ENCODE peak calls at places on chromosomes 12 and 14, in four cellular contexts. X is hepatocyte; U is natural killer cell; F is CD8-positive, alpha-beta T cell. K is an unnamed sample.
A peak's percentile ranks its signal among the peaks of the same experiment; 100 is the strongest.

GRCh38 chr12:80269953-80270552 is 170.7 kb downstream of the OTOGL start:
- DNase-seq in X (peak; percentile 63), U (no peak), F (no peak), K (peak; percentile 69)

GRCh38 chr14:51604078-51604477 is 47.6 kb upstream of the FRMD6 start:
- DNase-seq in F (no peak), X (peak; percentile 39), U (no peak), K (peak; percentile 67)

GRCh38 chr14:53948181-53948884 is 8.3 kb downstream of the BMP4 start:
- DNase-seq in F (no peak), U (no peak), X (no peak), K (no peak)

GRCh38 chr14:82403972-82404371 is 870.3 kb upstream of the SEL1L start:
- DNase-seq in U (no peak), F (no peak), X (no peak), K (no peak)

GRCh38 chr12:52946797-52947547 is 1.9 kb upstream of the KRT18 start:
- DNase-seq in U (no peak), F (no peak), X (no peak), K (no peak)

GRCh38 chr12:46456356-46457334 is 84.1 kb upstream of the SLC38A2 start:
- DNase-seq in U (no peak), F (no peak), X (no peak), K (no peak)

GRCh38 chr12:132256646-132257045 is 72.7 kb downstream of the GALNT9 start:
- DNase-seq in F (no peak), U (no peak), X (no peak), K (no peak)

GRCh38 chr14:68977741-68978549 is 1.2 kb downstream of the ACTN1 start:
- DNase-seq in F (peak; percentile 44), X (peak; percentile 75), U (peak; percentile 44), K (peak; percentile 91)

GRCh38 chr12:69698769-69699540 is at the start of gene BEST3:
- DNase-seq in U (no peak), F (no peak), X (no peak), K (no peak)

GRCh38 chr12:108587826-108588225 is 10.1 kb downstream of the TMEM119 start:
- DNase-seq in X (no peak), F (no peak), U (no peak), K (no peak)

GRCh38 chr12:102302553-102302952 is 104.9 kb upstream of the PMCH start:
- DNase-seq in U (no peak), F (no peak), X (no peak), K (no peak)

GRCh38 chr12:119179335-119180021 is 747 bp downstream of the HSPB8 start:
- DNase-seq in U (no peak), F (no peak), X (peak; percentile 83), K (peak; percentile 12)

GRCh38 chr14:92584856-92585255 is 71.3 kb downstream of the RIN3 start:
- DNase-seq in U (no peak), X (no peak), F (no peak), K (no peak)

DNA sequence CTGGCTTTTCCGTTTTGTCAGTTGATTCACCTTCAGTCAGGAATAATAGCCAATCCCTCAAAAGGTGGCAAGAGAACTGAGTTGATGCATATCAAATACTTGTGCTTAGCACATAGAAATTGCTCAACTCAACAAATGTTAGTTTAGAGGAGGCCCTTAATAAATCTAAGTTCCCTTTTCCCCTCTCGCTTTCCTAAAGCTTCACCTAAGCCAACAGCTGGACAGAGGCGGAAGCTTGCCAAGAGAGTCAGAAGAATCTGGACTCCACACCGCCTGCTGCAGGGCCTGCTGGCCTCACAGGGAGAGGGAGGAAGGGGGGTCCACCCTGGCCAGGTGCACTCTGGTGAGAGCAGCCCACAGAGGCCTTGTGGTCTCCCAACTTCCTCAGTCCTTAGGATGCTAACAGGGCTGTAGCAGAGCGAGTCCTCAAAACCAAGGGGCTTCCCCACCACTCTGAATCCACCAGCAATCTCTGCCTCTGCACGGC is 213.1 kb downstream of the CHST11 start:
- DNase-seq in X (peak; percentile 54), F (no peak), U (peak; percentile 27), K (peak; percentile 37)
- TF ChIP-seq CTCF in X (no peak), F (no peak), U (no peak), K (no peak)

GRCh38 chr12:98743362-98743953 is 98.4 kb downstream of the APAF1 start:
- DNase-seq in U (no peak), F (no peak), X (no peak), K (peak; percentile 39)
- TF ChIP-seq CTCF in U (peak; percentile 44), F (peak; percentile 11), X (peak; percentile 33), K (no peak)

DNA sequence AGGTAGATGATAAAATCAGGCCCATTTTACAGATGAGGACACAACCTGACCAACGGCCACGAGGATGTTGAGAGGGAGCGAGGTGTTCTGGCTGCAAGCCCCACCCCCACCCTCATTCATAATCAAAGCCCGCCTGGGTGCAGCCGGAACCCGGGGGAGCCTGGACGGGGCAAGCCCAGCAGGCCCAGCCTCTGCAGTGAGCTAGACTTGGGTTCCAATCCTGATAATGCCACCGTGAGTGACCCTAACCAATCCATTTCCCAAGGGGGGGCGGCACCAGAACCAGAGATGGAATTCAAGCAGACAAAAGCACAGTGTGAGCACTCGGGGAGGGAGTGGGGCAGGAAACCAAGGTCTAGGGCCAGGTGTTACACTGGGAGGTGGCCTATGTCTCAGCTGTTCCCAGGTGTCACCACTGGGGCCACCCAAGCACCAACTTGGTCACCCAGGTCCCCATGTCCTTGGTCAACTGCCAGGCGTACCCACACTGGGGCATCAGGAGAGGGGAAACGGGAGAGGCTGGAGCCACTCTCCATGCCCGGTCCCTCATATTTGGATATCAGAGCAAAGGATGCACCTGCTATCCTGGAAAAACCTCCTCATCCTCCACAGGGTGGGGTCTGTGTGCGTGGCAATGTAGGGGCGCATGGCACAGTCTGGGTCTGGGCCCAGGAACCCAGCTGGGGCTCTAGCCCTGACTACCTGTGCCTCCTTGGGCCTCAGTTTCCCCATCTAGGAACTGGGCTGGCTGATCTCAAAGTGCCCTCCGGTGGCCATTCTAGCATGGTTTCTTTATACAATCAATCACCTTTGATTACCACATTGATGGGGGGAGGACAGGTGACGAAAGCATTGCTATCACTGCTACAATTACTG is 58.4 kb downstream of the FAM222A start:
- DNase-seq in U (peak; percentile 13), F (no peak), X (peak; percentile 5), K (no peak)
- TF ChIP-seq CTCF in U (no peak), F (no peak), X (no peak), K (no peak)

GRCh38 chr14:65412189-65412846 is at the start of gene FUT8:
- DNase-seq in U (peak; percentile 82), F (peak; percentile 96), X (peak; percentile 97), K (peak; percentile 95)
- TF ChIP-seq CTCF in U (peak; percentile 24), F (peak; percentile 43), X (peak; percentile 67), K (peak; percentile 59)

DNA sequence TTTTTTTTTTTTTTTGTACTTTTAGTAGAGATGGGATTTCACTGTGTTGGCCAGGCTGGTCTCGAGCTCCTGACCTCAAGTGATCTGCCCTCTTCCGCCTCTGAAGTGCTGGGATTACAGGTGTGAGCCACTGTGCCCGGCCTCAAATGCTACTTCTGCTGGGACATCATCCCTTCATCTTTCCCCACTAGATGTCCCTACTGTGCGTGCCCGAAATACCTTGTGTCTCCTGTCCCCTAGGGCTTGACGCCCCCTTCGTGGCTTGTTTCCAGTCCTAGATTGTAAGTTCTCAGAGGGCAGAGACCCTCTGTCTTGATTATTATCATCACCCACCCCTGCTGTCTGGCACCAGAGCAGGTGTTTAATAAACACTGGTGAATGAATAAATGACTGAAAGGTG is 14.9 kb downstream of the CCDC63 start:
- DNase-seq in F (no peak), U (no peak), X (no peak), K (no peak)
- TF ChIP-seq CTCF in F (no peak), U (no peak), X (no peak), K (no peak)

GRCh38 chr12:82625523-82625922 is 61.2 kb upstream of the TMTC2 start:
- DNase-seq in F (no peak), U (no peak), X (no peak), K (no peak)

GRCh38 chr12:82627799-82628198 is 58.9 kb upstream of the TMTC2 start:
- DNase-seq in X (peak; percentile 33), U (no peak), F (no peak), K (peak; percentile 52)
- TF ChIP-seq CTCF in X (peak; percentile 54), U (no peak), F (no peak), K (peak; percentile 46)

GRCh38 chr14:99001241-99001640 is 270.8 kb downstream of the BCL11B start:
- DNase-seq in F (no peak), U (no peak), X (no peak), K (no peak)

GRCh38 chr14:99006271-99006670 is 265.7 kb downstream of the BCL11B start:
- DNase-seq in F (no peak), X (no peak), U (no peak), K (no peak)

GRCh38 chr14:98999901-99000300 is 272.1 kb downstream of the BCL11B start:
- DNase-seq in F (no peak), U (no peak), X (no peak), K (no peak)

GRCh38 chr14:99004112-99004511 is 267.9 kb downstream of the BCL11B start:
- DNase-seq in F (no peak), X (no peak), U (no peak), K (no peak)

DNA sequence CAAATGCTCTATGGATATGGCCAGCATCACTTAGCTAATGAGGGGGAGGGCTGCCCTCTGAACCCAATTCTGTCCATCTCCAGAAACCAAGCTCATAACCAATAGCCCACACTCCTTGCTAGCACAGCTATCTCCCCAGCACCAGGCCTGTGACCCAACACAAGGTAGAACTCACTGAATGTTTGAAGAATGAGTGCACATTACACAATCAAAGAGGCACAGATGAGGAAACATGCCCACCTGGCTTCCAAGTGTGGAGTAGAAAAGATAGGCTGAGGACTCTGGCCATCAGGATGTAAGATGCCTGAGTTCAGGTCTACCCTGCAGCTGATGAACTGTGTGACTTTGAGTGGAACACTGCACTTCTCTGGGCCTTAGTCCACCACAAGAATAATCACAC is 268.4 kb downstream of the BCL11B start:
- DNase-seq in X (no peak), U (no peak), F (no peak), K (no peak)
- TF ChIP-seq CTCF in X (no peak), U (no peak), F (no peak), K (no peak)

GRCh38 chr14:30354439-30354838 is 204.5 kb upstream of the G2E3 start:
- DNase-seq in F (no peak), U (no peak), X (no peak), K (no peak)

GRCh38 chr14:30355431-30355913 is 203.5 kb upstream of the G2E3 start:
- DNase-seq in F (no peak), X (no peak), U (no peak), K (no peak)

GRCh38 chr14:30362369-30363218 is 196.4 kb upstream of the G2E3 start:
- DNase-seq in F (no peak), U (no peak), X (no peak), K (no peak)

DNA sequence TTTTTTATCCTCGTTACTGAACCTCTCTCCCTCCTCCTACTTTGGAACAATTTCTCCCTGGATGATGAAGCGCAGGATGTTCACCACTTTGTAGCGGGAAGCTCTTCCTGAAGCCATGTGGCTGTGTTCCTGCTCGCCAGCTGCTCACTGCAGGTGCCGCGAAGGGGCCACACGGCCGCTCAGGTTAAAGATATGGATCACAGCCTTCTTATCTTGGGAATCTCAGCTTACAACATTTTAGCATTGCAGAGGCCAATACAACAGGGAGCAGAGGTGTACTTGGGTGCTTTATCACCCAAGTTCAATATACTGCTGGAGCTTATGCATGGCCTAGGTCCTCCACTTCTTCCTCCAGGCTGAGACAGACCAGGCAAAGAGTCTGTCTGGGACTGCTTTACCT is 201.2 kb upstream of the G2E3 start:
- DNase-seq in X (no peak), U (no peak), F (no peak), K (no peak)
- TF ChIP-seq CTCF in X (no peak), U (no peak), F (no peak), K (no peak)